ENCODE peak calls at places on chromosomes 6 and 20, in five cellular contexts. Z is GM10248, V is AG08396, B is NCI-H2081, O is GM20000. S is an unnamed sample.

GRCh38 chr20:40607927-40608326 is 81.1 kb downstream of the MAFB start:
- DNase-seq in O (no peak), V (no peak), B (no peak), Z (no peak), S (no peak)

GRCh38 chr6:158286413-158286812 is 25.9 kb upstream of the TULP4 start:
- DNase-seq in Z (no peak), O (no peak), B (no peak), V (peak), S (no peak)

GRCh38 chr6:169592558-169592957 is 109.3 kb downstream of the WDR27 start:
- DNase-seq in O (no peak), V (peak), B (no peak), Z (no peak), S (no peak)

GRCh38 chr6:122789862-122790739 is 1.0 kb downstream of the SMPDL3A start:
- DNase-seq in Z (peak), O (peak), B (peak), V (no peak), S (peak)

GRCh38 chr20:41871063-41871462 is 252.9 kb upstream of the CHD6 start:
- DNase-seq in V (no peak), O (no peak), Z (no peak), B (no peak), S (no peak)

GRCh38 chr6:114364295-114364694 is 21.5 kb upstream of the HS3ST5 start:
- DNase-seq in O (no peak), V (peak), Z (no peak), B (no peak), S (no peak)

GRCh38 chr6:135385299-135385698 is 112.2 kb downstream of the AHI1 start:
- DNase-seq in V (no peak), O (no peak), B (no peak), Z (no peak), S (no peak)

GRCh38 chr6:27472617-27473400 is at the start of gene ZNF184:
- DNase-seq in O (peak), B (peak), V (peak), Z (peak), S (peak)

GRCh38 chr6:46138281-46138680 is 8.5 kb downstream of the ENPP4 start:
- DNase-seq in V (no peak), O (peak), Z (peak), B (peak), S (no peak)

GRCh38 chr6:37640776-37641395 is 56.8 kb downstream of the MDGA1 start:
- DNase-seq in Z (no peak), O (no peak), B (no peak), V (no peak), S (no peak)